ENCODE peak calls at places on chromosomes 13 and 19, in nine cellular contexts. R, K, N, G, B, Y, X, E and A are unnamed samples.

GRCh38 chr13:100139822-100140221 is 50.9 kb downstream of the PCCA start:
- DNase-seq in R (no peak), K (no peak), N (no peak), G (no peak), B (no peak), Y (no peak), X (no peak), E (no peak), A (no peak)

GRCh38 chr19:16342002-16342715 is 17.5 kb downstream of the KLF2 start:
- DNase-seq in R (peak; percentile 66), K (no peak), N (no peak), G (no peak), B (no peak), Y (no peak), X (peak; percentile 65), E (peak; percentile 36), A (no peak)

GRCh38 chr19:17441241-17442135 is 7.0 kb downstream of the TMEM221 start:
- DNase-seq in R (no peak), K (no peak), N (peak; percentile 56), G (no peak), B (no peak), Y (peak; percentile 48), X (peak; percentile 89), E (peak; percentile 41), A (peak; percentile 40)

GRCh38 chr13:31054632-31055031 is 107.1 kb downstream of the HSPH1 start:
- DNase-seq in R (no peak), K (no peak), N (no peak), G (no peak), B (no peak), Y (no peak), X (no peak), E (no peak), A (no peak)

GRCh38 chr13:22312405-22312803 is 641.5 kb downstream of the FGF9 start:
- DNase-seq in R (no peak), K (no peak), N (no peak), G (no peak), B (no peak), Y (no peak), X (no peak), E (no peak), A (no peak)

GRCh38 chr13:105272660-105273631 is 1262.5 kb downstream of the EFNB2 start:
- DNase-seq in R (no peak), K (no peak), N (no peak), G (no peak), B (no peak), Y (no peak), X (no peak), E (no peak), A (no peak)

GRCh38 chr13:93316848-93317247 is 90.2 kb downstream of the GPC6 start:
- DNase-seq in R (no peak), K (no peak), N (no peak), G (no peak), B (no peak), Y (no peak), X (no peak), E (no peak), A (no peak)

GRCh38 chr19:31325342-31325741 is 23.9 kb downstream of the TSHZ3 start:
- DNase-seq in R (no peak), K (no peak), N (no peak), G (no peak), B (no peak), Y (no peak), X (no peak), E (no peak), A (no peak)

GRCh38 chr13:93201992-93202558 is 24.5 kb upstream of the GPC6 start:
- DNase-seq in R (no peak), K (no peak), N (no peak), G (no peak), B (no peak), Y (no peak), X (no peak), E (no peak), A (no peak)

GRCh38 chr13:110505594-110505993 is 55.9 kb downstream of the RAB20 start:
- DNase-seq in R (no peak), K (no peak), N (no peak), G (no peak), B (no peak), Y (no peak), X (peak; percentile 61), E (no peak), A (no peak)

GRCh38 chr13:50357586-50358118 is 342.4 kb downstream of the KCNRG start:
- DNase-seq in R (no peak), K (peak; percentile 56), N (peak; percentile 88), G (peak; percentile 76), B (no peak), Y (no peak), X (no peak), E (peak; percentile 76), A (no peak)

GRCh38 chr19:17488593-17489391 is 18.5 kb downstream of the SLC27A1 start:
- DNase-seq in R (peak; percentile 80), K (peak; percentile 28), N (no peak), G (peak; percentile 52), B (peak; percentile 83), Y (peak; percentile 82), X (peak; percentile 46), E (peak; percentile 38), A (peak; percentile 96)

GRCh38 chr19:35988824-35989223 is 6.2 kb upstream of the SDHAF1 start:
- DNase-seq in R (no peak), K (no peak), N (no peak), G (no peak), B (no peak), Y (no peak), X (no peak), E (no peak), A (no peak)

GRCh38 chr13:37618554-37618953 is 20.0 kb upstream of the POSTN start:
- DNase-seq in R (no peak), K (no peak), N (peak; percentile 86), G (no peak), B (no peak), Y (no peak), X (peak; percentile 77), E (peak; percentile 77), A (no peak)

GRCh38 chr19:42290523-42291436 is 11.2 kb upstream of the PRR19 start:
- DNase-seq in R (peak; percentile 79), K (peak; percentile 83), N (no peak), G (no peak), B (peak; percentile 32), Y (peak; percentile 59), X (peak; percentile 97), E (no peak), A (peak; percentile 68)

DNA sequence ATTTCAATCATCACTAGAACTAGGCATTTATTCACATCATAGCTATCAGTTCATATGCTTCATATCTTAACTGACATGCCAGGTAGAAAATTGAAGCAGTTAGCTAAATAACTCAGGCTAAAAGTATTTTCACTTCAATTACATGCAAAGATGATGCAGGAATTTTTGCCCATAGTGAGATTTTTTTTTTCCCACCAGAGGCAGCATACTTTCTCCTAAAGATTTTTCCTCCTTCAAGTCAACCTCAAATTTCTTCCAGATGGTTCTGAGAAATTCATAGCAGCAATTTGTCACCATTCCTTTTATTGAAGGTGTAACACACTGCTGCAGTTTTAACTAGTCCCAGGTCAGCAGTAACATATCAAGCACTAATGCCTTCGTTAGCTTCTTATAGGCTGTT is 141.9 kb downstream of the SUCLA2 start:
- DNase-seq in R (no peak), K (no peak), N (peak; percentile 3), G (no peak), B (no peak), Y (no peak), X (no peak), E (peak; percentile 15), A (no peak)
- TF ChIP-seq CTCF in R (no peak), K (no peak), N (no peak), G (no peak), B (no peak), Y (no peak), X (no peak), E (no peak), A (no peak)

DNA sequence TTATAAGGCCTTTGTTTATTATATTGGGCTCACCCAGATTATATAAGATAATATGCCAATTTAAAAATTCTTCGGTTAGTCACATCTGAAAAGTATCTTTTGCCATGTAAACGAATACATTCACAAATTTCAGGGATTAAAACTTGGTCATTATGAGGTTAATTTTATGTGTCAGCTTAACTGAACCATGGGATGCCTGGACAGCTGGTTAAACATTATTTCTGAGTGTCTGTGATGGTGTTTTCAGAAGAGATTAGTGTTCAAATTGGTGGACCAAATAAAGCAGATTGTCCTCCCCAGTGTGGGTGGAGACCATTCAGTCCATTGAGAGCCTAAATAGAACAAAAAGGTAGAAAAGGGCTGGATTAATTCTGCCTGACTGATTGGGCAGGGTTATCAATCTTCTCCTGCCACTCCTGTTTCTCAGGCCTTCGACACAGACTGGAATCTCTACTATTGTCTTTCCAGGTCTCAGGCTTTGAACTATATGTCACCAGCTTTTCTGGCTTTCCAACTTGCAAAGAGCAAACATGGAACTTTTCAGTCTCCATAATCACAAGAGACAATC is 203.8 kb upstream of the SLITRK6 start:
- DNase-seq in R (no peak), K (no peak), N (no peak), G (no peak), B (no peak), Y (peak; percentile 26), X (no peak), E (no peak), A (no peak)
- TF ChIP-seq CTCF in R (no peak), K (no peak), N (no peak), G (no peak), B (no peak), Y (no peak), X (no peak), E (no peak), A (no peak)

GRCh38 chr13:28755546-28755870 is 36.7 kb upstream of the SLC46A3 start:
- DNase-seq in R (no peak), K (no peak), N (no peak), G (no peak), B (no peak), Y (no peak), X (no peak), E (no peak), A (no peak)

GRCh38 chr13:28751210-28751935 is 32.6 kb upstream of the SLC46A3 start:
- DNase-seq in R (no peak), K (no peak), N (peak; percentile 66), G (no peak), B (no peak), Y (no peak), X (no peak), E (peak; percentile 76), A (no peak)

GRCh38 chr13:28753208-28753892 is 34.6 kb upstream of the SLC46A3 start:
- DNase-seq in R (no peak), K (peak; percentile 30), N (peak; percentile 96), G (no peak), B (peak; percentile 61), Y (no peak), X (peak; percentile 92), E (peak; percentile 95), A (no peak)

GRCh38 chr13:28753946-28754345 is 35.2 kb upstream of the SLC46A3 start:
- DNase-seq in R (no peak), K (no peak), N (peak; percentile 17), G (no peak), B (no peak), Y (no peak), X (no peak), E (no peak), A (no peak)

GRCh38 chr13:28754698-28755545 is 36.2 kb upstream of the SLC46A3 start:
- DNase-seq in R (no peak), K (no peak), N (peak; percentile 70), G (peak; percentile 43), B (peak; percentile 51), Y (no peak), X (no peak), E (peak; percentile 75), A (peak; percentile 34)
- TF ChIP-seq CTCF in R (no peak), K (no peak), N (peak; percentile 21), G (no peak), B (peak; percentile 28), Y (peak; percentile 2), X (no peak), E (peak; percentile 35), A (peak; percentile 33)

GRCh38 chr13:79056706-79057105 is 349.3 kb downstream of the RBM26 start:
- DNase-seq in R (no peak), K (no peak), N (no peak), G (no peak), B (no peak), Y (no peak), X (no peak), E (no peak), A (no peak)
- TF ChIP-seq CTCF in R (no peak), K (no peak), N (no peak), G (no peak), B (no peak), Y (no peak), X (no peak), E (no peak), A (no peak)